ENCODE peak calls at places on chromosomes 2 and 18, in six cellular contexts. One of them, this sample, is unnamed. For H3K36me3 and H3K27me3, the result is how much of the 10 kb centered on the place peaks cover.

GRCh38 chr2:195337597-195337996 is 319.4 kb upstream of the SLC39A10 start:
- DNase-seq in heart right ventricle: no peak
- DNase-seq in upper lobe of right lung: no peak
- DNase-seq in PC-3: no peak
- DNase-seq in Peyer's patch: no peak
- DNase-seq in GM23338: no peak
- DNase-seq in this sample: no peak

GRCh38 chr2:205714789-205715411 is 32.6 kb downstream of the NRP2 start:
- DNase-seq in heart right ventricle: no peak
- DNase-seq in upper lobe of right lung: no peak
- DNase-seq in PC-3: no peak
- DNase-seq in Peyer's patch: no peak
- DNase-seq in GM23338: no peak
- DNase-seq in this sample: no peak

GRCh38 chr2:64036343-64036742 is 17.1 kb upstream of the VPS54 start:
- DNase-seq in heart right ventricle: no peak
- DNase-seq in upper lobe of right lung: no peak
- DNase-seq in PC-3: peak
- DNase-seq in Peyer's patch: no peak
- DNase-seq in GM23338: no peak
- DNase-seq in this sample: no peak

GRCh38 chr18:23958036-23958435 is 56.5 kb upstream of the TTC39C start:
- DNase-seq in heart right ventricle: peak
- DNase-seq in upper lobe of right lung: no peak
- DNase-seq in PC-3: no peak
- DNase-seq in Peyer's patch: no peak
- DNase-seq in GM23338: no peak
- DNase-seq in this sample: no peak

GRCh38 chr2:24253303-24253919 is 78.6 kb downstream of the FAM228A start:
- DNase-seq in heart right ventricle: no peak
- DNase-seq in upper lobe of right lung: no peak
- DNase-seq in PC-3: peak
- DNase-seq in Peyer's patch: no peak
- DNase-seq in GM23338: peak
- DNase-seq in this sample: no peak

GRCh38 chr18:10232062-10232461 is 222.4 kb upstream of the APCDD1 start:
- DNase-seq in heart right ventricle: no peak
- DNase-seq in upper lobe of right lung: no peak
- DNase-seq in PC-3: no peak
- DNase-seq in Peyer's patch: no peak
- DNase-seq in GM23338: no peak
- DNase-seq in this sample: no peak

GRCh38 chr2:112803691-112804521 is 19.6 kb upstream of the IL1A start:
- DNase-seq in heart right ventricle: no peak
- DNase-seq in upper lobe of right lung: no peak
- DNase-seq in PC-3: peak
- DNase-seq in Peyer's patch: no peak
- DNase-seq in GM23338: no peak
- DNase-seq in this sample: no peak

GRCh38 chr2:152097291-152098032 is 1.4 kb downstream of the CACNB4 start:
- DNase-seq in heart right ventricle: peak
- DNase-seq in upper lobe of right lung: no peak
- DNase-seq in PC-3: peak
- DNase-seq in Peyer's patch: no peak
- DNase-seq in GM23338: peak
- DNase-seq in this sample: no peak

GRCh38 chr2:6054394-6054732 is 362.2 kb downstream of the SOX11 start:
- DNase-seq in heart right ventricle: no peak
- DNase-seq in upper lobe of right lung: no peak
- DNase-seq in PC-3: no peak
- DNase-seq in Peyer's patch: no peak
- DNase-seq in GM23338: no peak
- DNase-seq in this sample: no peak

DNA sequence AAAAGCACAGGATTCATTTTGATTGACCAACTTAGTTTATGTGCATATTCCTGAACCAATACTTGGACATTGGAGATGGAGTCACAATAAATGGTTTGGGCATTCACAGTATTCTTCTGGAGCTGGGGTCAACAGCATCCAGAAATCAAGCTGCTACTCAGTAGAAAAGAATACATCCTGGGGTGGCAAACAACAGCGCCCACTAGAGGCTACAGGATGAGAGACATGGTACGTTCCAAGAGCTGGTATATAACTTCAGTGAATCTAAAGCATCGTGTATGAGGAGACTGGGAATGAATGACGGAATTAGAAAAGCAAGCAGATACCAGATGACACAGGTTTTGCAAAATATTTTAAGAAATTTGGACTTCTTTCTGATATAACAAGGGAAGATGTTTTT is 142.9 kb upstream of the FIGN start:
- DNase-seq in heart right ventricle: no peak
- DNase-seq in upper lobe of right lung: no peak
- DNase-seq in PC-3: peak
- DNase-seq in Peyer's patch: no peak
- DNase-seq in GM23338: peak
- DNase-seq in this sample: no peak
- TF ChIP-seq CTCF in heart right ventricle: no peak
- TF ChIP-seq CTCF in upper lobe of right lung: peak
- TF ChIP-seq CTCF in PC-3: peak
- TF ChIP-seq CTCF in Peyer's patch: peak
- TF ChIP-seq CTCF in GM23338: peak
- TF ChIP-seq CTCF in this sample: no peak

GRCh38 chr2:1515986-1516797 is 102.9 kb downstream of the TPO start:
- DNase-seq in heart right ventricle: no peak
- DNase-seq in upper lobe of right lung: no peak
- DNase-seq in PC-3: no peak
- DNase-seq in Peyer's patch: no peak
- DNase-seq in GM23338: no peak
- DNase-seq in this sample: peak

GRCh38 chr2:1518891-1519530 is 105.7 kb downstream of the TPO start:
- DNase-seq in heart right ventricle: peak
- DNase-seq in upper lobe of right lung: no peak
- DNase-seq in PC-3: peak
- DNase-seq in Peyer's patch: no peak
- DNase-seq in GM23338: no peak
- DNase-seq in this sample: peak

GRCh38 chr2:1516798-1517060 is 103.5 kb downstream of the TPO start:
- DNase-seq in heart right ventricle: no peak
- DNase-seq in upper lobe of right lung: no peak
- DNase-seq in PC-3: no peak
- DNase-seq in Peyer's patch: no peak
- DNase-seq in GM23338: no peak
- DNase-seq in this sample: peak

GRCh38 chr2:1518501-1518821 is 105.2 kb downstream of the TPO start:
- DNase-seq in heart right ventricle: no peak
- DNase-seq in upper lobe of right lung: no peak
- DNase-seq in PC-3: no peak
- DNase-seq in Peyer's patch: no peak
- DNase-seq in GM23338: no peak
- DNase-seq in this sample: no peak

DNA sequence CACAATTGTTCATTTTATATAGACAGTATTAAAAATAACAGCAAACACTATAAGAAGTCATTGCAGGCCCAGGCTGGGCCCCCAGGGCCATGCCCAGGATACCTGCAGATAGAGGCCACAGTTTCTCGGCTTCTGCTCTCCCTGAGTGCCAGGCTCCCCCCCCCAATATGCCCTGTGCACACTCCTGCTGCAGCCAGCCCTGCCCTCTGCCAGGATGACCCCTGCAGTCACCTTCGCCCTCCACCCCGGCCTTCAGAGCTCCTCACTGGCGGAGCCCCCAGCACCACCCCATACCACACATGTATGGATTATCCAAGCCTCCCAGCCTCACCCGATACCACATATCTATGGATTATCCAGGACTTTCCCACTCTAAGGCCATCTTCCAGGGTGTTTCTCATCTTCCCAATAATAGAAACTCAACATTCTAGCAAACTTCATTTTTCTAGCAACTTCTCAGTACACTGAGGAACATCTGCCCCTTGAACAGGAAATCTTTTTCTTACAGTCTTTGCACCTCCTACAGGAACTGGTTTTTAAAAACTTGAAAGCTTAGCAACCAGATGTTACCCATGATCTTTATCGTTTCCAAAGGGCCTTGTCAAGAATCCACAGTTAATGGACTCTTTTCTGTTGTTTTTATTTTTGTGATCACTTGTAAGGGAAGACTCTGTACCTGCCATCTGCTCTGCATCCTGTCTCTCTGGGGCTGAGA is 104.7 kb downstream of the TPO start:
- DNase-seq in heart right ventricle: no peak
- DNase-seq in upper lobe of right lung: no peak
- DNase-seq in PC-3: no peak
- DNase-seq in Peyer's patch: no peak
- DNase-seq in GM23338: no peak
- DNase-seq in this sample: peak
- H3K36me3 ChIP-seq in heart right ventricle: under half
- H3K36me3 ChIP-seq in upper lobe of right lung: under half
- H3K36me3 ChIP-seq in PC-3: under half
- H3K36me3 ChIP-seq in Peyer's patch: under half
- H3K36me3 ChIP-seq in GM23338: under half
- H3K36me3 ChIP-seq in this sample: under half

GRCh38 chr2:590214-591175 is 86.7 kb downstream of the TMEM18 start:
- DNase-seq in heart right ventricle: no peak
- DNase-seq in upper lobe of right lung: no peak
- DNase-seq in PC-3: no peak
- DNase-seq in Peyer's patch: no peak
- DNase-seq in GM23338: no peak
- DNase-seq in this sample: no peak
- H3K27me3 ChIP-seq in heart right ventricle: under half
- H3K27me3 ChIP-seq in upper lobe of right lung: under half
- H3K27me3 ChIP-seq in PC-3: under half
- H3K27me3 ChIP-seq in Peyer's patch: under half
- H3K27me3 ChIP-seq in GM23338: under half
- H3K27me3 ChIP-seq in this sample: under half

GRCh38 chr18:36402765-36403396 is 105.4 kb downstream of the FHOD3 start:
- DNase-seq in heart right ventricle: peak
- DNase-seq in upper lobe of right lung: no peak
- DNase-seq in PC-3: no peak
- DNase-seq in Peyer's patch: no peak
- DNase-seq in GM23338: peak
- DNase-seq in this sample: no peak
- TF ChIP-seq CTCF in heart right ventricle: no peak
- TF ChIP-seq CTCF in upper lobe of right lung: no peak
- TF ChIP-seq CTCF in PC-3: no peak
- TF ChIP-seq CTCF in Peyer's patch: no peak
- TF ChIP-seq CTCF in GM23338: peak
- TF ChIP-seq CTCF in this sample: no peak